ENCODE peak calls at places on chromosomes 3 and 15, in five cellular contexts. One of them, this sample, is unnamed.

GRCh38 chr15:25903024-25903581 is 40.0 kb upstream of the ATP10A start:
- DNase-seq in heart left ventricle: no peak
- DNase-seq in mesendoderm: peak; percentile 57
- DNase-seq in CD8-positive, alpha-beta T cell: no peak
- DNase-seq in cardiac muscle cell: no peak
- DNase-seq in this sample: no peak

GRCh38 chr3:187997946-187998561 is 155.9 kb upstream of the LPP start:
- DNase-seq in heart left ventricle: no peak
- DNase-seq in mesendoderm: no peak
- DNase-seq in CD8-positive, alpha-beta T cell: no peak
- DNase-seq in cardiac muscle cell: no peak
- DNase-seq in this sample: no peak

GRCh38 chr3:196868297-196868661 is 559 bp downstream of the SENP5 start:
- DNase-seq in heart left ventricle: no peak
- DNase-seq in mesendoderm: peak; percentile 57
- DNase-seq in CD8-positive, alpha-beta T cell: no peak
- DNase-seq in cardiac muscle cell: peak; percentile 54
- DNase-seq in this sample: no peak

GRCh38 chr15:77329202-77329601 is 90.7 kb downstream of the PEAK1 start:
- DNase-seq in heart left ventricle: no peak
- DNase-seq in mesendoderm: peak; percentile 56
- DNase-seq in CD8-positive, alpha-beta T cell: no peak
- DNase-seq in cardiac muscle cell: no peak
- DNase-seq in this sample: peak; percentile 7

GRCh38 chr15:96327155-96327741 is 3.3 kb upstream of the NR2F2 start:
- DNase-seq in heart left ventricle: no peak
- DNase-seq in mesendoderm: peak; percentile 82
- DNase-seq in CD8-positive, alpha-beta T cell: no peak
- DNase-seq in cardiac muscle cell: peak; percentile 53
- DNase-seq in this sample: peak; percentile 72

GRCh38 chr3:1179116-1179515 is 86.3 kb downstream of the CNTN6 start:
- DNase-seq in heart left ventricle: no peak
- DNase-seq in mesendoderm: no peak
- DNase-seq in CD8-positive, alpha-beta T cell: no peak
- DNase-seq in cardiac muscle cell: no peak
- DNase-seq in this sample: no peak

GRCh38 chr3:176872771-176873209 is 324.5 kb downstream of the TBL1XR1 start:
- DNase-seq in heart left ventricle: no peak
- DNase-seq in mesendoderm: peak; percentile 93
- DNase-seq in CD8-positive, alpha-beta T cell: peak; percentile 11
- DNase-seq in cardiac muscle cell: peak; percentile 79
- DNase-seq in this sample: no peak

GRCh38 chr3:130429069-130430023 is 83.9 kb downstream of the COL6A5 start:
- DNase-seq in heart left ventricle: no peak
- DNase-seq in mesendoderm: peak; percentile 60
- DNase-seq in CD8-positive, alpha-beta T cell: no peak
- DNase-seq in cardiac muscle cell: no peak
- DNase-seq in this sample: no peak

GRCh38 chr15:48566669-48567068 is 78.8 kb downstream of the FBN1 start:
- DNase-seq in heart left ventricle: no peak
- DNase-seq in mesendoderm: no peak
- DNase-seq in CD8-positive, alpha-beta T cell: no peak
- DNase-seq in cardiac muscle cell: no peak
- DNase-seq in this sample: no peak

GRCh38 chr3:81867875-81868274 is 106.4 kb upstream of the GBE1 start:
- DNase-seq in heart left ventricle: no peak
- DNase-seq in mesendoderm: no peak
- DNase-seq in CD8-positive, alpha-beta T cell: no peak
- DNase-seq in cardiac muscle cell: no peak
- DNase-seq in this sample: no peak

GRCh38 chr3:184552296-184552695 is 9.3 kb upstream of the EPHB3 start:
- DNase-seq in heart left ventricle: no peak
- DNase-seq in mesendoderm: no peak
- DNase-seq in CD8-positive, alpha-beta T cell: no peak
- DNase-seq in cardiac muscle cell: no peak
- DNase-seq in this sample: no peak

GRCh38 chr3:41652931-41653330 is 309.0 kb downstream of the ULK4 start:
- DNase-seq in heart left ventricle: no peak
- DNase-seq in mesendoderm: peak; percentile 59
- DNase-seq in CD8-positive, alpha-beta T cell: no peak
- DNase-seq in cardiac muscle cell: no peak
- DNase-seq in this sample: no peak

GRCh38 chr3:83843716-83844115 is 1115.1 kb upstream of the CADM2 start:
- DNase-seq in heart left ventricle: no peak
- DNase-seq in mesendoderm: peak; percentile 1
- DNase-seq in CD8-positive, alpha-beta T cell: no peak
- DNase-seq in cardiac muscle cell: no peak
- DNase-seq in this sample: no peak

GRCh38 chr15:58520464-58520863 is 88.7 kb downstream of the LIPC start:
- DNase-seq in heart left ventricle: no peak
- DNase-seq in mesendoderm: no peak
- DNase-seq in CD8-positive, alpha-beta T cell: no peak
- DNase-seq in cardiac muscle cell: no peak
- DNase-seq in this sample: no peak

GRCh38 chr3:195750797-195751520 is 30.2 kb downstream of the MUC20 start:
- DNase-seq in heart left ventricle: no peak
- DNase-seq in mesendoderm: no peak
- DNase-seq in CD8-positive, alpha-beta T cell: no peak
- DNase-seq in cardiac muscle cell: no peak
- DNase-seq in this sample: no peak

GRCh38 chr3:145248928-145249327 is 912.1 kb downstream of the PLOD2 start:
- DNase-seq in heart left ventricle: no peak
- DNase-seq in mesendoderm: no peak
- DNase-seq in CD8-positive, alpha-beta T cell: no peak
- DNase-seq in cardiac muscle cell: no peak
- DNase-seq in this sample: no peak

GRCh38 chr15:51493892-51494291 is 128.7 kb downstream of the DMXL2 start:
- DNase-seq in heart left ventricle: no peak
- DNase-seq in mesendoderm: no peak
- DNase-seq in CD8-positive, alpha-beta T cell: no peak
- DNase-seq in cardiac muscle cell: no peak
- DNase-seq in this sample: no peak

GRCh38 chr15:28967071-28967470 is 81.3 kb downstream of the APBA2 start:
- DNase-seq in heart left ventricle: no peak
- DNase-seq in mesendoderm: no peak
- DNase-seq in CD8-positive, alpha-beta T cell: no peak
- DNase-seq in cardiac muscle cell: no peak
- DNase-seq in this sample: no peak

GRCh38 chr3:4394048-4394447 is 73.0 kb downstream of the SUMF1 start:
- DNase-seq in heart left ventricle: no peak
- DNase-seq in mesendoderm: no peak
- DNase-seq in CD8-positive, alpha-beta T cell: no peak
- DNase-seq in cardiac muscle cell: no peak
- DNase-seq in this sample: no peak

GRCh38 chr3:12399226-12399625 is 85.1 kb upstream of the TSEN2 start:
- DNase-seq in heart left ventricle: no peak
- DNase-seq in mesendoderm: no peak
- DNase-seq in CD8-positive, alpha-beta T cell: no peak
- DNase-seq in cardiac muscle cell: no peak
- DNase-seq in this sample: no peak

GRCh38 chr3:84510007-84510406 is 448.8 kb upstream of the CADM2 start:
- DNase-seq in heart left ventricle: no peak
- DNase-seq in mesendoderm: no peak
- DNase-seq in CD8-positive, alpha-beta T cell: no peak
- DNase-seq in cardiac muscle cell: no peak
- DNase-seq in this sample: no peak

GRCh38 chr3:19885468-19885867 is 48.5 kb downstream of the EFHB start:
- DNase-seq in heart left ventricle: no peak
- DNase-seq in mesendoderm: peak; percentile 66
- DNase-seq in CD8-positive, alpha-beta T cell: no peak
- DNase-seq in cardiac muscle cell: peak; percentile 72
- DNase-seq in this sample: no peak

GRCh38 chr3:100635273-100635701 is 25.9 kb downstream of the ADGRG7 start:
- DNase-seq in heart left ventricle: no peak
- DNase-seq in mesendoderm: no peak
- DNase-seq in CD8-positive, alpha-beta T cell: no peak
- DNase-seq in cardiac muscle cell: peak; percentile 18
- DNase-seq in this sample: no peak

GRCh38 chr3:124999897-125000296 is 55.9 kb downstream of the HEG1 start:
- DNase-seq in heart left ventricle: no peak
- DNase-seq in mesendoderm: no peak
- DNase-seq in CD8-positive, alpha-beta T cell: no peak
- DNase-seq in cardiac muscle cell: no peak
- DNase-seq in this sample: no peak
- H3K36me3 ChIP-seq in heart left ventricle: peaks cover 100% of the 10 kb centered on the region
- H3K36me3 ChIP-seq in mesendoderm: peaks cover 32% of the 10 kb centered on the region
- H3K36me3 ChIP-seq in CD8-positive, alpha-beta T cell: peaks cover 34% of the 10 kb centered on the region
- H3K36me3 ChIP-seq in cardiac muscle cell: peaks cover 22% of the 10 kb centered on the region
- H3K36me3 ChIP-seq in this sample: peaks cover 66% of the 10 kb centered on the region

DNA sequence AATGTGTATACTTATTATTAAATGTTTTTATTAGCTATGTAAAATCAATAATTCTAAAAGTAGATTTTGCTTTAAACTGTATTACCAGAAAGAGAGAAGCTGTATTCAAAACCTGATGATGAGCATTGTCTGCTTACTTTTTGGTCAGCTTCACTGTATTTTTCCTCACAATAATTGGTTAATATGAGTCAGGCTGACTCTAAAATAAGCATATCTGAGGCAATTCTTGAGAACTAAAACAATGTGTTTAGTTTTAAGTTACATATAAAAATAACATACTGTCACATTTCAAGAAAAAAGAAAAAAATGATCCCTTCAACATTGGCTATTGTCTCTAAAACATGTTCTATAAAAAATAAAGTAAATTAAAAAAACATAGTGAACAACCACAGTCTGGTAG is 66.1 kb downstream of the EPHA3 start:
- DNase-seq in heart left ventricle: no peak
- DNase-seq in mesendoderm: no peak
- DNase-seq in CD8-positive, alpha-beta T cell: no peak
- DNase-seq in cardiac muscle cell: no peak
- DNase-seq in this sample: no peak
- H3K4me3 ChIP-seq in heart left ventricle: no peak overlapping the region
- H3K4me3 ChIP-seq in mesendoderm: no peak overlapping the region
- H3K4me3 ChIP-seq in CD8-positive, alpha-beta T cell: no peak overlapping the region
- H3K4me3 ChIP-seq in cardiac muscle cell: no peak overlapping the region
- H3K4me3 ChIP-seq in this sample: no peak overlapping the region

GRCh38 chr3:46056686-46057085 is 29.4 kb upstream of the XCR1 start:
- DNase-seq in heart left ventricle: no peak
- DNase-seq in mesendoderm: no peak
- DNase-seq in CD8-positive, alpha-beta T cell: no peak
- DNase-seq in cardiac muscle cell: no peak
- DNase-seq in this sample: no peak

GRCh38 chr3:46059432-46059831 is 32.1 kb upstream of the XCR1 start:
- DNase-seq in heart left ventricle: no peak
- DNase-seq in mesendoderm: no peak
- DNase-seq in CD8-positive, alpha-beta T cell: no peak
- DNase-seq in cardiac muscle cell: no peak
- DNase-seq in this sample: no peak

GRCh38 chr3:46061108-46061507 is 33.8 kb upstream of the XCR1 start:
- DNase-seq in heart left ventricle: no peak
- DNase-seq in mesendoderm: no peak
- DNase-seq in CD8-positive, alpha-beta T cell: no peak
- DNase-seq in cardiac muscle cell: no peak
- DNase-seq in this sample: no peak

GRCh38 chr3:46057716-46058115 is 30.4 kb upstream of the XCR1 start:
- DNase-seq in heart left ventricle: no peak
- DNase-seq in mesendoderm: no peak
- DNase-seq in CD8-positive, alpha-beta T cell: no peak
- DNase-seq in cardiac muscle cell: no peak
- DNase-seq in this sample: no peak

DNA sequence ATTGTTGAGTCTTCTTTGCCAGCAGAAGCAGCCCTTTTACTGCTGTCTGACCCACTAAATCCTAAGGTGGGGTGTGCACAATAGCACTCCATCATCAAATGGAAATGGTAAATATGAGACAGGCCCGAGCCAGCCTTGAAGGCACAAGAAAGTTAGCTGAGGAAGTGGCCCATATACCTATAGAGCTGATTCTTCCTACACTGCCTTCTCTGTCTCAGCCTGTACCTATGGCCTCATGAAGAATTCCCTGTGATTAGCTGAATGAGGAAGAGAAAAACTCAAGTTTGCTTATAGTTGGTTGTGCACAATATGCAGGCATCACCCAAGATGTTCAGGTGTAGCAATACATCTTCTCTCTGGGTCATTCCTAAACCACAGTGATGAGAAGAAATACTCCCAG is 31.7 kb upstream of the XCR1 start:
- DNase-seq in heart left ventricle: no peak
- DNase-seq in mesendoderm: no peak
- DNase-seq in CD8-positive, alpha-beta T cell: no peak
- DNase-seq in cardiac muscle cell: no peak
- DNase-seq in this sample: no peak
- H3K27me3 ChIP-seq in heart left ventricle: no peaks in the 10 kb centered on the region
- H3K27me3 ChIP-seq in mesendoderm: no peaks in the 10 kb centered on the region
- H3K27me3 ChIP-seq in CD8-positive, alpha-beta T cell: no peaks in the 10 kb centered on the region
- H3K27me3 ChIP-seq in cardiac muscle cell: no peaks in the 10 kb centered on the region
- H3K27me3 ChIP-seq in this sample: peaks cover 16% of the 10 kb centered on the region

GRCh38 chr3:90015688-90016356 is 908.4 kb downstream of the EPHA3 start:
- DNase-seq in heart left ventricle: peak; percentile 30
- DNase-seq in mesendoderm: peak; percentile 94
- DNase-seq in CD8-positive, alpha-beta T cell: no peak
- DNase-seq in cardiac muscle cell: no peak
- DNase-seq in this sample: peak; percentile 14
- H3K36me3 ChIP-seq in heart left ventricle: no peaks in the 10 kb centered on the region
- H3K36me3 ChIP-seq in mesendoderm: no peaks in the 10 kb centered on the region
- H3K36me3 ChIP-seq in CD8-positive, alpha-beta T cell: no peaks in the 10 kb centered on the region
- H3K36me3 ChIP-seq in cardiac muscle cell: no peaks in the 10 kb centered on the region
- H3K36me3 ChIP-seq in this sample: no peaks in the 10 kb centered on the region

GRCh38 chr3:194401346-194401745 is 2.3 kb upstream of the GP5 start:
- DNase-seq in heart left ventricle: no peak
- DNase-seq in mesendoderm: no peak
- DNase-seq in CD8-positive, alpha-beta T cell: no peak
- DNase-seq in cardiac muscle cell: no peak
- DNase-seq in this sample: no peak

GRCh38 chr3:194396897-194397756 is 1.9 kb downstream of the GP5 start:
- DNase-seq in heart left ventricle: no peak
- DNase-seq in mesendoderm: no peak
- DNase-seq in CD8-positive, alpha-beta T cell: no peak
- DNase-seq in cardiac muscle cell: no peak
- DNase-seq in this sample: no peak

GRCh38 chr3:194397757-194398312 is 1.2 kb downstream of the GP5 start:
- DNase-seq in heart left ventricle: no peak
- DNase-seq in mesendoderm: no peak
- DNase-seq in CD8-positive, alpha-beta T cell: no peak
- DNase-seq in cardiac muscle cell: peak; percentile 14
- DNase-seq in this sample: no peak

GRCh38 chr3:194399874-194400411 is 877 bp upstream of the GP5 start:
- DNase-seq in heart left ventricle: no peak
- DNase-seq in mesendoderm: no peak
- DNase-seq in CD8-positive, alpha-beta T cell: no peak
- DNase-seq in cardiac muscle cell: no peak
- DNase-seq in this sample: no peak

GRCh38 chr3:194399166-194399565 is at the start of gene GP5:
- DNase-seq in heart left ventricle: no peak
- DNase-seq in mesendoderm: no peak
- DNase-seq in CD8-positive, alpha-beta T cell: no peak
- DNase-seq in cardiac muscle cell: no peak
- DNase-seq in this sample: no peak
- H3K4me3 ChIP-seq in heart left ventricle: no peak within 1 kb of the TSS
- H3K4me3 ChIP-seq in mesendoderm: no peak within 1 kb of the TSS
- H3K4me3 ChIP-seq in CD8-positive, alpha-beta T cell: peak within 1 kb of the TSS; percentile 60
- H3K4me3 ChIP-seq in cardiac muscle cell: peak within 1 kb of the TSS; percentile 0
- H3K4me3 ChIP-seq in this sample: no peak within 1 kb of the TSS

DNA sequence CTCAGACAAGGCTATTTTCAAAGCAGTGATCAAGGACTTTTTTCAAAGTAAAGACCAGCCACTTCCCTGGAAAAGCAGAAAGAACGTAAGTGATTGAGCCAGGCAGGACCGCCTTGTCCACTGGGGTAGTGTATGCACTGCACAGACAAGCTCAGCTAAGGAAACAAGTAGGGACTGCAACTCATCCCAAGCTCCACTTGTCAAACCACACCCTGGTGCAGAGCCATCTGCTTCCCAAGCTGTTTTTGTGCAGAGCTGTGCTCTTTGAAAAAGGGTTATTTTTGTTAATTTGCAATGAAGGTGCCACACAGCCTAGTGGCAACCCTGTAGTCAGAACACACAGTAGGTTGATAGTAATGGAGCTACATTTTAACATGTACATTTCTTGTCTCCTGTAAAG is 193.3 kb downstream of the ADAMTS9 start:
- DNase-seq in heart left ventricle: no peak
- DNase-seq in mesendoderm: no peak
- DNase-seq in CD8-positive, alpha-beta T cell: no peak
- DNase-seq in cardiac muscle cell: no peak
- DNase-seq in this sample: no peak
- H3K27me3 ChIP-seq in heart left ventricle: no peaks in the 10 kb centered on the region
- H3K27me3 ChIP-seq in mesendoderm: no peaks in the 10 kb centered on the region
- H3K27me3 ChIP-seq in CD8-positive, alpha-beta T cell: no peaks in the 10 kb centered on the region
- H3K27me3 ChIP-seq in cardiac muscle cell: no peaks in the 10 kb centered on the region
- H3K27me3 ChIP-seq in this sample: peaks cover 2% of the 10 kb centered on the region